ENCODE peak calls at places on chromosomes 12 and 14, in five cellular contexts. J is amygdala; M is activated CD4-positive, alpha-beta T cell treated with anti-CD3 and anti-CD28 coated beads for 24 hours; O is endothelial cell; Z is AG09309. B is an unnamed sample.

GRCh38 chr12:127393896-127394295 is 873.1 kb upstream of the TMEM132C start:
- DNase-seq in J (no peak), M (no peak), O (no peak), Z (peak), B (peak)

GRCh38 chr12:68622250-68622649 is 11.6 kb downstream of the RAP1B start:
- DNase-seq in J (no peak), M (no peak), O (no peak), Z (no peak), B (peak)

GRCh38 chr12:18683603-18684002 is 54.2 kb downstream of the PLCZ1 start:
- DNase-seq in J (peak), M (no peak), O (no peak), Z (no peak), B (peak)

GRCh38 chr14:32711103-32711680 is 227.5 kb upstream of the NPAS3 start:
- DNase-seq in J (no peak), M (no peak), O (peak), Z (no peak), B (peak)

GRCh38 chr12:104042580-104042979 is 7.4 kb downstream of the GLT8D2 start:
- DNase-seq in J (no peak), M (no peak), O (no peak), Z (no peak), B (no peak)

GRCh38 chr12:12901158-12901791 is 9.9 kb downstream of the GPRC5A start:
- DNase-seq in J (peak), M (no peak), O (no peak), Z (peak), B (peak)

GRCh38 chr12:120961604-120962486 is 16.5 kb upstream of the HNF1A start:
- DNase-seq in J (no peak), M (no peak), O (no peak), Z (no peak), B (no peak)

GRCh38 chr14:68444449-68445168 is 348.3 kb downstream of the ZFP36L1 start:
- DNase-seq in J (no peak), M (no peak), O (no peak), Z (no peak), B (peak)

GRCh38 chr12:55659486-55660385 is 23.0 kb downstream of the OR10P1 start:
- DNase-seq in J (no peak), M (no peak), O (peak), Z (peak), B (no peak)

GRCh38 chr14:55807059-55807499 is 227.1 kb downstream of the KTN1 start:
- DNase-seq in J (no peak), M (peak), O (no peak), Z (no peak), B (no peak)

GRCh38 chr12:122076743-122077495 is 1.6 kb upstream of the MLXIP start:
- DNase-seq in J (no peak), M (no peak), O (no peak), Z (no peak), B (no peak)

GRCh38 chr12:116818341-116818856 is 62.8 kb downstream of the HRK start:
- DNase-seq in J (peak), M (no peak), O (no peak), Z (no peak), B (no peak)

GRCh38 chr12:63013302-63013701 is 78.4 kb upstream of the PPM1H start:
- DNase-seq in J (no peak), M (no peak), O (no peak), Z (no peak), B (no peak)

GRCh38 chr14:92510972-92511371 is 2.6 kb upstream of the RIN3 start:
- DNase-seq in J (no peak), M (no peak), O (no peak), Z (no peak), B (no peak)

GRCh38 chr12:115506822-115507629 is 770.5 kb downstream of the MED13L start:
- DNase-seq in J (no peak), M (no peak), O (no peak), Z (no peak), B (no peak)

GRCh38 chr12:69910739-69911138 is 85.7 kb downstream of the MYRFL start:
- DNase-seq in J (no peak), M (no peak), O (no peak), Z (no peak), B (no peak)

GRCh38 chr12:115830070-115830469 is 447.4 kb downstream of the MED13L start:
- DNase-seq in J (no peak), M (no peak), O (no peak), Z (no peak), B (no peak)

GRCh38 chr14:50225974-50226297 is 5.4 kb downstream of the SOS2 start:
- DNase-seq in J (no peak), M (no peak), O (no peak), Z (no peak), B (no peak)

GRCh38 chr12:92912052-92912451 is 17.0 kb downstream of the EEA1 start:
- DNase-seq in J (no peak), M (no peak), O (no peak), Z (peak), B (peak)

B was measured in HCEC 1CT.